ENCODE peak calls at places on chromosomes 5 and 9, in four cellular contexts. E is heart left ventricle; V is CD8-positive, alpha-beta memory T cell; W is astrocyte. S is an unnamed sample. For H3K36me3, the result is how much of the 10 kb centered on the place peaks cover.

GRCh38 chr9:128798896-128799295 is 11.8 kb downstream of the TBC1D13 start:
- DNase-seq in E (no peak), V (no peak), W (no peak), S (no peak)

GRCh38 chr9:131968632-131969031 is 111.0 kb downstream of the MED27 start:
- DNase-seq in E (no peak), V (no peak), W (no peak), S (no peak)

GRCh38 chr5:147382776-147383175 is 127.1 kb downstream of the DPYSL3 start:
- DNase-seq in E (no peak), V (no peak), W (no peak), S (no peak)

GRCh38 chr5:74020488-74020887 is 394.5 kb downstream of the ARHGEF28 start:
- DNase-seq in E (no peak), V (no peak), W (no peak), S (no peak)

GRCh38 chr9:129320575-129321311 is 142.7 kb upstream of the IER5L start:
- DNase-seq in E (peak), V (peak), W (peak), S (peak)

GRCh38 chr9:89149726-89150125 is 28.9 kb downstream of the SHC3 start:
- DNase-seq in E (no peak), V (no peak), W (peak), S (no peak)

GRCh38 chr9:38362912-38363588 is 29.5 kb upstream of the ALDH1B1 start:
- DNase-seq in E (no peak), V (no peak), W (peak), S (no peak)

GRCh38 chr5:84603557-84604185 is 219.0 kb upstream of the EDIL3 start:
- DNase-seq in E (peak), V (no peak), W (peak), S (no peak)

GRCh38 chr5:89065919-89066318 is 182.9 kb upstream of the MEF2C start:
- DNase-seq in E (no peak), V (no peak), W (no peak), S (no peak)

GRCh38 chr5:158908690-158909325 is 190.9 kb downstream of the EBF1 start:
- DNase-seq in E (no peak), V (no peak), W (no peak), S (no peak)

GRCh38 chr9:136379891-136380290 is 6.4 kb upstream of the CARD9 start:
- DNase-seq in E (no peak), V (no peak), W (no peak), S (no peak)

GRCh38 chr9:136379401-136379800 is 5.9 kb upstream of the CARD9 start:
- DNase-seq in E (no peak), V (no peak), W (no peak), S (no peak)

GRCh38 chr9:136379003-136379287 is 5.5 kb upstream of the CARD9 start:
- DNase-seq in E (no peak), V (no peak), W (no peak), S (no peak)

GRCh38 chr9:136381311-136381710 is 7.8 kb upstream of the CARD9 start:
- DNase-seq in E (peak), V (no peak), W (no peak), S (no peak)

DNA sequence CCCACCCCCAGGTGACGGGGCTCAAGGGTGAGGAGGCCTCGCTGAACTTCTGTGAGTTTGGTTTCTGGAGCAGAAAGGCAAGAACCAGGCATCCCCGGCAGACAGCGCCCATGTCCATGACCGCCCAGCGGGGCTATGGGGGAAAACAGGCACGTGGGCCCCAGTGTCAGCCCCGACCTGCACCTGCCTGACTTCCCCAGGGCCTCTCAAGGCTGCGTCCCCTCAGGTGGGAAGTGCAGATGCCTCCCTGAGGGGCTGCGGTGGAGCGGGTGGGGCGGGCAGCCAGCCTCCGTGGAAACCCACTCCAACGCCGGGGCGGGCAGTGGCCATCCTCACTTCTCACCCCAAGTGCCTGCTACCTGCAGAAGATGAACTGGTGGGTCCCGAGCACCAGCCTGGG is 6.9 kb upstream of the CARD9 start:
- DNase-seq in E (no peak), V (no peak), W (no peak), S (no peak)
- H3K36me3 ChIP-seq in E (under half), V (under half), W (under half), S (under half)

GRCh38 chr9:108894225-108894997 is 32.3 kb downstream of the ACTL7A start:
- DNase-seq in E (no peak), V (no peak), W (no peak), S (no peak)
- H3K36me3 ChIP-seq in E (half or more), V (under half), W (under half), S (half or more)

GRCh38 chr9:121783523-121784507 is 132.4 kb downstream of the DAB2IP start:
- DNase-seq in E (peak), V (no peak), W (no peak), S (no peak)

GRCh38 chr9:121781701-121782464 is 130.4 kb downstream of the DAB2IP start:
- DNase-seq in E (no peak), V (no peak), W (no peak), S (no peak)

GRCh38 chr9:121781143-121781542 is 129.7 kb downstream of the DAB2IP start:
- DNase-seq in E (no peak), V (no peak), W (no peak), S (no peak)

GRCh38 chr9:121783126-121783522 is 131.7 kb downstream of the DAB2IP start:
- DNase-seq in E (no peak), V (no peak), W (no peak), S (no peak)

GRCh38 chr9:121782514-121783110 is 131.2 kb downstream of the DAB2IP start:
- DNase-seq in E (peak), V (no peak), W (no peak), S (no peak)
- H3K36me3 ChIP-seq in E (half or more), V (under half), W (under half), S (half or more)

GRCh38 chr5:96745025-96745424 is 62.7 kb downstream of the ERAP1 start:
- DNase-seq in E (no peak), V (no peak), W (no peak), S (no peak)

GRCh38 chr5:96742519-96742918 is 65.2 kb downstream of the ERAP1 start:
- DNase-seq in E (no peak), V (no peak), W (no peak), S (no peak)

GRCh38 chr5:96743805-96744559 is 63.8 kb downstream of the ERAP1 start:
- DNase-seq in E (no peak), V (no peak), W (no peak), S (no peak)

GRCh38 chr5:96741911-96742310 is 65.8 kb downstream of the ERAP1 start:
- DNase-seq in E (peak), V (no peak), W (no peak), S (no peak)

GRCh38 chr5:96743065-96743768 is 64.5 kb downstream of the ERAP1 start:
- DNase-seq in E (peak), V (no peak), W (peak), S (peak)
- H3K36me3 ChIP-seq in E (half or more), V (half or more), W (half or more), S (half or more)

DNA sequence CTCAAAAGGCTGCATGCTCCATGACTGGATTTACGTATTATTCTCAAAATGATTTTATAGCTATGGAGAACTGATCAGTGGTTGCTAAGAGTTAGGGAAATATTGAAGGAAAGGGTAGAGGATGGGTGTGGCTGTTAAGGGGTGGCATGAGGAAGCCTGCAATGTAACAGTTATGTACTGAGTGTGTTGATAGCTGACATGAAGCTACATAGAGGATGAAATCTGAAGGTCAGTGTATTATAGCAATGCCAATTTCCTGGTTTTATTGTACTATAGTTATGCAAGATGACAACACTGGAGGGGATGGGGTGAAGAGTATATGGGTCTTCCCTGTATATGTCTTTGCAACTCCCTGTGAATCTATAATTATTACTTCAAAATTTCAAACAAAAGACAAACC is 51.0 kb downstream of the TMEM245 start:
- DNase-seq in E (no peak), V (no peak), W (no peak), S (no peak)
- H3K36me3 ChIP-seq in E (half or more), V (under half), W (under half), S (half or more)

DNA sequence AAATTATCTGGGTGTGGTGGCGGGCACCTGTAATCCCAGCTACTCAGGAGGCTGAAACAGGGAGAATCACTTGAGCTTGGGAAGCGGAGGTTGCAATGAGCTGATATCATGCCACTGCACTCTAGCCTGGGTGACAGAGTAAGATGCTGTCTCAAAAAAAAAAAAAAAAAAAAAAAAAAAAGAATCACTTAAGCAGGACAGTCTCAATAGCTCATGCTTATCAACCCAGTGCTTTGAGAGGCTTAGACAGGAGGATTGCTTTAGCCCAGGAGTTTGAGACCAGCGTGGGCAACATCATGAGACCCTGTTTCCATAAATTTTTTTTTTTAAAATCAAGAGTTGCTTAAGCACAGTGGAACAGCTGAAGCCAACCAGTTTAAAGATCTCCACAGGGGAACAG is 42.6 kb downstream of the LEAP2 start:
- DNase-seq in E (no peak), V (no peak), W (no peak), S (no peak)
- H3K36me3 ChIP-seq in E (half or more), V (under half), W (under half), S (under half)

S was measured in right atrium auricular region.